ENCODE peak calls at places on chromosomes 12 and 14, in eight cellular contexts. One of them, this sample, is unnamed. For H3K4me1 and H3K9me3, the result is how much of the 10 kb centered on the place peaks cover.

GRCh38 chr12:23626791-23627190 is 322.7 kb downstream of the SOX5 start:
- DNase-seq in right lobe of liver: no peak
- DNase-seq in IMR-90: no peak
- DNase-seq in tibial nerve: no peak
- DNase-seq in stomach: no peak
- DNase-seq in heart left ventricle: no peak
- DNase-seq in suprapubic skin: no peak
- DNase-seq in uterus: no peak
- DNase-seq in this sample: peak

GRCh38 chr12:56990648-56991318 is 15.6 kb downstream of the ZBTB39 start:
- DNase-seq in right lobe of liver: peak
- DNase-seq in IMR-90: no peak
- DNase-seq in heart left ventricle: no peak
- DNase-seq in uterus: no peak
- DNase-seq in suprapubic skin: no peak
- DNase-seq in stomach: no peak
- DNase-seq in tibial nerve: no peak
- DNase-seq in this sample: no peak

GRCh38 chr12:104413330-104413729 is 43.4 kb upstream of the CHST11 start:
- DNase-seq in suprapubic skin: no peak
- DNase-seq in heart left ventricle: no peak
- DNase-seq in uterus: no peak
- DNase-seq in tibial nerve: no peak
- DNase-seq in stomach: no peak
- DNase-seq in right lobe of liver: no peak
- DNase-seq in IMR-90: no peak
- DNase-seq in this sample: no peak

GRCh38 chr12:467591-467990 is 7.9 kb downstream of the B4GALNT3 start:
- DNase-seq in tibial nerve: no peak
- DNase-seq in right lobe of liver: no peak
- DNase-seq in uterus: no peak
- DNase-seq in heart left ventricle: no peak
- DNase-seq in stomach: no peak
- DNase-seq in IMR-90: no peak
- DNase-seq in suprapubic skin: no peak
- DNase-seq in this sample: no peak

GRCh38 chr12:119729871-119730270 is 61.9 kb downstream of the PRKAB1 start:
- DNase-seq in suprapubic skin: no peak
- DNase-seq in heart left ventricle: no peak
- DNase-seq in right lobe of liver: no peak
- DNase-seq in tibial nerve: no peak
- DNase-seq in stomach: no peak
- DNase-seq in uterus: no peak
- DNase-seq in IMR-90: no peak
- DNase-seq in this sample: no peak

GRCh38 chr14:88209273-88209672 is 113.8 kb downstream of the KCNK10 start:
- DNase-seq in tibial nerve: no peak
- DNase-seq in heart left ventricle: no peak
- DNase-seq in suprapubic skin: no peak
- DNase-seq in IMR-90: no peak
- DNase-seq in uterus: no peak
- DNase-seq in stomach: no peak
- DNase-seq in right lobe of liver: no peak
- DNase-seq in this sample: no peak

GRCh38 chr12:66947119-66947518 is 268.2 kb upstream of the GRIP1 start:
- DNase-seq in right lobe of liver: no peak
- DNase-seq in stomach: no peak
- DNase-seq in IMR-90: no peak
- DNase-seq in suprapubic skin: no peak
- DNase-seq in heart left ventricle: no peak
- DNase-seq in uterus: no peak
- DNase-seq in tibial nerve: no peak
- DNase-seq in this sample: no peak

GRCh38 chr14:73462078-73462715 is 3.9 kb upstream of the NUMB start:
- DNase-seq in suprapubic skin: no peak
- DNase-seq in stomach: peak
- DNase-seq in heart left ventricle: peak
- DNase-seq in IMR-90: peak
- DNase-seq in right lobe of liver: peak
- DNase-seq in tibial nerve: no peak
- DNase-seq in uterus: peak
- DNase-seq in this sample: no peak

GRCh38 chr12:84619053-84619452 is 293.5 kb downstream of the SLC6A15 start:
- DNase-seq in IMR-90: no peak
- DNase-seq in stomach: no peak
- DNase-seq in tibial nerve: no peak
- DNase-seq in right lobe of liver: no peak
- DNase-seq in heart left ventricle: no peak
- DNase-seq in suprapubic skin: no peak
- DNase-seq in uterus: no peak
- DNase-seq in this sample: no peak

DNA sequence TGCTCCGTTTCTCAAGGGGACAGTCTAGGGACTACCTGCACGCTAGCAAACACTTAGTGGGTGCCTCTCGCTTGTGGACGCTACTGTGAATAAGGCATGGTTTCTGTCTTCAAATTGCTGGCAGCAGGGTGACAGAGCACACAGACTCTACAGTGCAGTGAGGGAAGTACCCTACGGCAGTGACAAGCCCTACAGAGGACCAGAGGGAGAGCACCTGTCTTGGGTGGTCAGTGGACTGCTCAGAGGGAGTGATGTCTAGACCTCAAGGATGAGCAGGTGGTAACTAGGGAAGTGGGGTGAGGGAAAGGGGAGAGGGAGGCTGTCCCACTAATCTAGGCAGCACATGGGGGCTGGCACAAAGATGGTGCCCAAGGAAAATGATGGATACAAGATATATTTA is 160.5 kb downstream of the RBM19 start:
- DNase-seq in heart left ventricle: no peak
- DNase-seq in IMR-90: no peak
- DNase-seq in uterus: no peak
- DNase-seq in stomach: no peak
- DNase-seq in tibial nerve: no peak
- DNase-seq in suprapubic skin: no peak
- DNase-seq in right lobe of liver: no peak
- DNase-seq in this sample: no peak
- H3K4me3 ChIP-seq in heart left ventricle: no peak
- H3K4me3 ChIP-seq in IMR-90: no peak
- H3K4me3 ChIP-seq in uterus: no peak
- H3K4me3 ChIP-seq in stomach: no peak
- H3K4me3 ChIP-seq in tibial nerve: no peak
- H3K4me3 ChIP-seq in suprapubic skin: no peak
- H3K4me3 ChIP-seq in right lobe of liver: no peak
- H3K4me3 ChIP-seq in this sample: no peak

DNA sequence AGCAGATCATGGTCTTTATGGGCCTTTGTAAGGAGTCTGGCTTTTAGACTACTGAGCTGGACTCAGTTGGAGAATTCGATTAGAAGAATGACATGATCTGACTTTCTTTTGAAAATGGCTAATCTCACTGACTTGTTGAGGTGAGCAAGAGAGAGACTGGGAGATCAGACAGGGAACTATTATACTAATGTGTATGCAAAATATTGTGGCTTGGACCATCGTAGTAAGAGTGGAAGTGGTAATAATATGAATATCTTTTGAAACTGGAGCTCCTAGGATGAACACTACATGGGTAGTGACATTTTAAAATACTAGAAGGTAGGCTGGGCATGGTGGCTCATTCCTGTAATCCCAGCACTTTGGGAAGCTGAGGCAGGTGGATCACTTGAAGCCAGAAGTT is 56.2 kb upstream of the CCT2 start:
- DNase-seq in heart left ventricle: no peak
- DNase-seq in stomach: no peak
- DNase-seq in right lobe of liver: no peak
- DNase-seq in tibial nerve: no peak
- DNase-seq in uterus: no peak
- DNase-seq in IMR-90: no peak
- DNase-seq in suprapubic skin: no peak
- DNase-seq in this sample: no peak
- H3K4me1 ChIP-seq in heart left ventricle: under half
- H3K4me1 ChIP-seq in stomach: under half
- H3K4me1 ChIP-seq in right lobe of liver: under half
- H3K4me1 ChIP-seq in tibial nerve: under half
- H3K4me1 ChIP-seq in uterus: under half
- H3K4me1 ChIP-seq in IMR-90: under half
- H3K4me1 ChIP-seq in suprapubic skin: under half
- H3K4me1 ChIP-seq in this sample: under half

DNA sequence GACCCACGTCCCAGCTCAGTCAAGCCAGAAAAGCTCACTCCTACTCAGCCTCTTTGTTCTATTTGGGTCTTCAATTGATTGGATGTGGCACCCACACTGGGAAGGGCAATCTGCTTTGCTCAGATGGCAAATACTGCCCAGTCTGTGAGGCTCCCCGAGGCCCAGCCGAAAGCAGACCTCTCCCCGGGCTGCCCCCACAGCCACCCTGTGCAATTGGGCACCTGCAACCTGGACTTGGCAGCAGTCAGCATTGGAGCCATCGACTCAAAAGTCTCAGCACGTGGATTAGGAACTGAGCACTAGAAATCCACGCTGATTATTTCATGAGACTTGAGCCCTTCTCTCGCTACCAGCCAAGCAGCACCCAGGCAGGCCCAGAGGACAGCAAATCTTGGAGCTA is 39.7 kb upstream of the TMEM179 start:
- DNase-seq in right lobe of liver: no peak
- DNase-seq in uterus: no peak
- DNase-seq in suprapubic skin: no peak
- DNase-seq in IMR-90: no peak
- DNase-seq in tibial nerve: no peak
- DNase-seq in stomach: no peak
- DNase-seq in heart left ventricle: no peak
- DNase-seq in this sample: no peak
- H3K9me3 ChIP-seq in right lobe of liver: under half
- H3K9me3 ChIP-seq in uterus: under half
- H3K9me3 ChIP-seq in suprapubic skin: under half
- H3K9me3 ChIP-seq in IMR-90: under half
- H3K9me3 ChIP-seq in tibial nerve: under half
- H3K9me3 ChIP-seq in stomach: under half
- H3K9me3 ChIP-seq in heart left ventricle: under half
- H3K9me3 ChIP-seq in this sample: under half

GRCh38 chr14:104135904-104136471 is 2.4 kb upstream of the KIF26A start:
- DNase-seq in stomach: no peak
- DNase-seq in heart left ventricle: peak
- DNase-seq in tibial nerve: no peak
- DNase-seq in suprapubic skin: no peak
- DNase-seq in right lobe of liver: peak
- DNase-seq in uterus: no peak
- DNase-seq in IMR-90: no peak
- DNase-seq in this sample: no peak
- H3K4me3 ChIP-seq in stomach: peak
- H3K4me3 ChIP-seq in heart left ventricle: peak
- H3K4me3 ChIP-seq in tibial nerve: no peak
- H3K4me3 ChIP-seq in suprapubic skin: peak
- H3K4me3 ChIP-seq in right lobe of liver: no peak
- H3K4me3 ChIP-seq in uterus: no peak
- H3K4me3 ChIP-seq in IMR-90: no peak
- H3K4me3 ChIP-seq in this sample: peak

GRCh38 chr12:110007874-110008273 is 8.6 kb downstream of the ANKRD13A start:
- DNase-seq in right lobe of liver: no peak
- DNase-seq in uterus: no peak
- DNase-seq in stomach: no peak
- DNase-seq in tibial nerve: no peak
- DNase-seq in heart left ventricle: no peak
- DNase-seq in IMR-90: no peak
- DNase-seq in suprapubic skin: no peak
- DNase-seq in this sample: no peak

GRCh38 chr12:110005319-110005973 is 6.2 kb downstream of the ANKRD13A start:
- DNase-seq in tibial nerve: no peak
- DNase-seq in stomach: no peak
- DNase-seq in suprapubic skin: no peak
- DNase-seq in heart left ventricle: no peak
- DNase-seq in right lobe of liver: no peak
- DNase-seq in uterus: no peak
- DNase-seq in IMR-90: no peak
- DNase-seq in this sample: no peak

GRCh38 chr12:110004598-110004997 is 5.4 kb downstream of the ANKRD13A start:
- DNase-seq in suprapubic skin: no peak
- DNase-seq in uterus: no peak
- DNase-seq in right lobe of liver: no peak
- DNase-seq in stomach: no peak
- DNase-seq in IMR-90: no peak
- DNase-seq in heart left ventricle: no peak
- DNase-seq in tibial nerve: no peak
- DNase-seq in this sample: no peak

GRCh38 chr12:110002691-110003515 is 3.7 kb downstream of the ANKRD13A start:
- DNase-seq in right lobe of liver: no peak
- DNase-seq in uterus: no peak
- DNase-seq in suprapubic skin: no peak
- DNase-seq in heart left ventricle: no peak
- DNase-seq in stomach: no peak
- DNase-seq in IMR-90: peak
- DNase-seq in tibial nerve: no peak
- DNase-seq in this sample: no peak

DNA sequence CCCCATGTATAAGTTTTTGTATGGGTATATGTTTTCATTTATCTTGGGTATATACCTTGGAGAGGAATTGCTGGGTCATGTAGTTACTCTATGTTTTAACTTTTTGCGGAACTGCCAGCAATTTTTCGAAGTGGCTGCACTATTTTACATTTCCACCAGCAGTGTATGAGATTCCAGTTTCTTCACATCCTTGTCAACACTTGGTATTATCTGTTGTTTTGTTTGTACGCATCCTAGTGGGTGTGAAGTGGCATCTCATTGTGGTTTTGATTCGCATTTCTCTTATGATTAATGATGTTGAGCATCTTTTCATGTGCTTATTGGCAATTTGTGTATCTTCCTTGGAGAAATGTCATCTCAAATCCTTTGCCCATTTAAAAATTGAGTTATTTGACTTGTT is 6.9 kb downstream of the ANKRD13A start:
- DNase-seq in heart left ventricle: no peak
- DNase-seq in tibial nerve: no peak
- DNase-seq in IMR-90: no peak
- DNase-seq in uterus: no peak
- DNase-seq in suprapubic skin: no peak
- DNase-seq in stomach: no peak
- DNase-seq in right lobe of liver: no peak
- DNase-seq in this sample: no peak
- H3K4me1 ChIP-seq in heart left ventricle: under half
- H3K4me1 ChIP-seq in tibial nerve: under half
- H3K4me1 ChIP-seq in IMR-90: under half
- H3K4me1 ChIP-seq in uterus: under half
- H3K4me1 ChIP-seq in suprapubic skin: under half
- H3K4me1 ChIP-seq in stomach: under half
- H3K4me1 ChIP-seq in right lobe of liver: under half
- H3K4me1 ChIP-seq in this sample: under half

This sample was measured in HAP-1.